ENCODE peak calls at places on chromosomes 4 and X, in ten cellular contexts. One of them, this sample, is unnamed.
A peak's percentile ranks its signal among the peaks of the same experiment; 100 is the strongest.

GRCh38 chr4:19026281-19026680 is 1004.7 kb upstream of the LCORL start:
- DNase-seq in CD4-positive, alpha-beta memory T cell: no peak
- DNase-seq in NT2/D1: no peak
- DNase-seq in prostate gland: no peak
- DNase-seq in uterus: no peak
- DNase-seq in tibial artery: no peak
- DNase-seq in body of pancreas: peak; percentile 44
- DNase-seq in aorta: no peak
- DNase-seq in HCT116: no peak
- DNase-seq in mesendoderm: no peak
- DNase-seq in this sample: no peak

GRCh38 chr4:189302719-189303118 is 638.0 kb upstream of the FRG1 start:
- DNase-seq in aorta: no peak
- DNase-seq in HCT116: no peak
- DNase-seq in prostate gland: no peak
- DNase-seq in mesendoderm: no peak
- DNase-seq in CD4-positive, alpha-beta memory T cell: no peak
- DNase-seq in body of pancreas: no peak
- DNase-seq in NT2/D1: no peak
- DNase-seq in tibial artery: no peak
- DNase-seq in uterus: no peak
- DNase-seq in this sample: no peak

GRCh38 chr4:161952382-161952781 is 211.4 kb downstream of the FSTL5 start:
- DNase-seq in mesendoderm: no peak
- DNase-seq in uterus: no peak
- DNase-seq in prostate gland: no peak
- DNase-seq in NT2/D1: no peak
- DNase-seq in tibial artery: no peak
- DNase-seq in HCT116: no peak
- DNase-seq in CD4-positive, alpha-beta memory T cell: no peak
- DNase-seq in body of pancreas: no peak
- DNase-seq in aorta: no peak
- DNase-seq in this sample: no peak

GRCh38 chr4:183873389-183874185 is 31.5 kb upstream of the STOX2 start:
- DNase-seq in prostate gland: no peak
- DNase-seq in body of pancreas: no peak
- DNase-seq in tibial artery: no peak
- DNase-seq in uterus: no peak
- DNase-seq in CD4-positive, alpha-beta memory T cell: no peak
- DNase-seq in HCT116: no peak
- DNase-seq in aorta: no peak
- DNase-seq in mesendoderm: no peak
- DNase-seq in NT2/D1: no peak
- DNase-seq in this sample: no peak

GRCh38 chr4:111070390-111070789 is 447.5 kb upstream of the PITX2 start:
- DNase-seq in body of pancreas: no peak
- DNase-seq in CD4-positive, alpha-beta memory T cell: no peak
- DNase-seq in NT2/D1: no peak
- DNase-seq in aorta: no peak
- DNase-seq in prostate gland: no peak
- DNase-seq in mesendoderm: no peak
- DNase-seq in tibial artery: no peak
- DNase-seq in uterus: no peak
- DNase-seq in HCT116: no peak
- DNase-seq in this sample: no peak

GRCh38 chrX:120309873-120310730 is 1.2 kb downstream of the TMEM255A start:
- DNase-seq in prostate gland: no peak
- DNase-seq in body of pancreas: no peak
- DNase-seq in HCT116: no peak
- DNase-seq in tibial artery: no peak
- DNase-seq in mesendoderm: peak; percentile 82
- DNase-seq in CD4-positive, alpha-beta memory T cell: no peak
- DNase-seq in aorta: no peak
- DNase-seq in uterus: peak; percentile 23
- DNase-seq in NT2/D1: peak; percentile 15
- DNase-seq in this sample: no peak

GRCh38 chrX:70025464-70025863 is 24.3 kb downstream of the AWAT2 start:
- DNase-seq in tibial artery: no peak
- DNase-seq in body of pancreas: no peak
- DNase-seq in mesendoderm: no peak
- DNase-seq in aorta: no peak
- DNase-seq in uterus: no peak
- DNase-seq in prostate gland: no peak
- DNase-seq in HCT116: no peak
- DNase-seq in CD4-positive, alpha-beta memory T cell: no peak
- DNase-seq in NT2/D1: no peak
- DNase-seq in this sample: no peak

GRCh38 chrX:30313322-30313721 is 4.1 kb upstream of the NR0B1 start:
- DNase-seq in NT2/D1: no peak
- DNase-seq in aorta: no peak
- DNase-seq in tibial artery: no peak
- DNase-seq in uterus: no peak
- DNase-seq in CD4-positive, alpha-beta memory T cell: no peak
- DNase-seq in HCT116: no peak
- DNase-seq in body of pancreas: no peak
- DNase-seq in prostate gland: no peak
- DNase-seq in mesendoderm: no peak
- DNase-seq in this sample: no peak

GRCh38 chr4:790466-790820 is 35.5 kb downstream of the CPLX1 start:
- DNase-seq in tibial artery: no peak
- DNase-seq in mesendoderm: no peak
- DNase-seq in CD4-positive, alpha-beta memory T cell: no peak
- DNase-seq in aorta: peak; percentile 32
- DNase-seq in HCT116: no peak
- DNase-seq in prostate gland: no peak
- DNase-seq in body of pancreas: no peak
- DNase-seq in NT2/D1: no peak
- DNase-seq in uterus: no peak
- DNase-seq in this sample: no peak

GRCh38 chr4:792729-793108 is 33.2 kb downstream of the CPLX1 start:
- DNase-seq in prostate gland: no peak
- DNase-seq in NT2/D1: no peak
- DNase-seq in CD4-positive, alpha-beta memory T cell: peak; percentile 31
- DNase-seq in body of pancreas: no peak
- DNase-seq in mesendoderm: no peak
- DNase-seq in tibial artery: no peak
- DNase-seq in uterus: no peak
- DNase-seq in aorta: no peak
- DNase-seq in HCT116: no peak
- DNase-seq in this sample: peak; percentile 79

GRCh38 chr4:791201-791865 is 34.6 kb downstream of the CPLX1 start:
- DNase-seq in tibial artery: no peak
- DNase-seq in HCT116: no peak
- DNase-seq in uterus: no peak
- DNase-seq in mesendoderm: no peak
- DNase-seq in body of pancreas: no peak
- DNase-seq in CD4-positive, alpha-beta memory T cell: no peak
- DNase-seq in NT2/D1: no peak
- DNase-seq in prostate gland: no peak
- DNase-seq in aorta: peak; percentile 42
- DNase-seq in this sample: no peak

GRCh38 chr4:793109-793861 is 32.6 kb downstream of the CPLX1 start:
- DNase-seq in HCT116: no peak
- DNase-seq in aorta: no peak
- DNase-seq in uterus: no peak
- DNase-seq in NT2/D1: no peak
- DNase-seq in body of pancreas: no peak
- DNase-seq in prostate gland: no peak
- DNase-seq in CD4-positive, alpha-beta memory T cell: no peak
- DNase-seq in mesendoderm: peak; percentile 26
- DNase-seq in tibial artery: no peak
- DNase-seq in this sample: peak; percentile 58

DNA sequence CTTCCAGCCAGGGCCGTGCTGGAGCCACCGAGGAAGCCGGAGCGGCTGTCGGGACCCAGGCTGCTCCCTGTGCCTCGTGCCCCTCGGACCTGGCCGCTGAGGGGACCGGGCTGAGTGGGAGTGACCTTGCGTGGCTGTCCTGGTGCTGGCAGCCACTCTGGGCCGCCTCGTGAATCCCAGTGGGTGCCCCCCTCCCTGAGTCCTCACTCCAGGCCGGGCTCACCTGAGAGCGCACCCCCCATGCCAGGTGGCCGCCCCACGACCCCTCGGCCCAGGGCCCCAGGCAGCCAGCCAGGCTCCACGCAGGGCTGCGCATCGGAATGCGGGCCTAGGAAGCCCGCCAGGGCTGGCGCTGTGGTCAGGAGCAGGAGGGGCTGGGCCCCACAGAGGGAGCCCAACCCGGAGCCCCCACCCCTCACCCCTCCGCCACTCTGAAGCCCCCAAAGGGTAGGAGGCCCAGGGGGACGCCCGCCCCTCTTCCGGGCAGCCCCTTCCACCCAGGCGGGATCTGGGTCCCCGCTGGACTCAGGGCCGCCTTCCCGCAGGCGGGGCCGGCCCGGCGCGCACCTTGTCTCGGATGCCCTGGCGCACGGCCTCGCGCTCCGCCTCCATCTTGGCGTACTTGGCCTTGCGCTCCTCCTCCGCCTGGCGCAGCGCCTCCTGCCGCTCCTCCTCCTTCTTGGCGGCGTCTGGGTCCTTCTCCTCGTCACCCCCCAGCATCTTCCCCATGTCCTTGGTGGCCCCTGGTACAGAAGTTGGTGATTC is 33.9 kb downstream of the CPLX1 start:
- DNase-seq in mesendoderm: peak; percentile 44
- DNase-seq in prostate gland: peak; percentile 63
- DNase-seq in HCT116: no peak
- DNase-seq in tibial artery: no peak
- DNase-seq in uterus: peak; percentile 63
- DNase-seq in body of pancreas: no peak
- DNase-seq in CD4-positive, alpha-beta memory T cell: peak; percentile 40
- DNase-seq in NT2/D1: no peak
- DNase-seq in aorta: no peak
- DNase-seq in this sample: peak; percentile 73
- H3K27me3 ChIP-seq in mesendoderm: peaks cover 21% of the 10 kb centered on the region
- H3K27me3 ChIP-seq in prostate gland: peaks cover 7% of the 10 kb centered on the region
- H3K27me3 ChIP-seq in HCT116: no peaks in the 10 kb centered on the region
- H3K27me3 ChIP-seq in tibial artery: no peaks in the 10 kb centered on the region
- H3K27me3 ChIP-seq in uterus: peaks cover 26% of the 10 kb centered on the region
- H3K27me3 ChIP-seq in body of pancreas: no peaks in the 10 kb centered on the region
- H3K27me3 ChIP-seq in CD4-positive, alpha-beta memory T cell: peaks cover 17% of the 10 kb centered on the region
- H3K27me3 ChIP-seq in NT2/D1: peaks cover 51% of the 10 kb centered on the region
- H3K27me3 ChIP-seq in aorta: no peaks in the 10 kb centered on the region
- H3K27me3 ChIP-seq in this sample: no peaks in the 10 kb centered on the region

GRCh38 chr4:46387956-46388355 is 2.0 kb downstream of the GABRA2 start:
- DNase-seq in prostate gland: no peak
- DNase-seq in aorta: no peak
- DNase-seq in HCT116: no peak
- DNase-seq in CD4-positive, alpha-beta memory T cell: no peak
- DNase-seq in tibial artery: no peak
- DNase-seq in body of pancreas: no peak
- DNase-seq in NT2/D1: no peak
- DNase-seq in uterus: no peak
- DNase-seq in mesendoderm: no peak
- DNase-seq in this sample: no peak

GRCh38 chr4:46388860-46389259 is 1.1 kb downstream of the GABRA2 start:
- DNase-seq in prostate gland: no peak
- DNase-seq in CD4-positive, alpha-beta memory T cell: no peak
- DNase-seq in body of pancreas: no peak
- DNase-seq in mesendoderm: no peak
- DNase-seq in tibial artery: no peak
- DNase-seq in aorta: no peak
- DNase-seq in uterus: no peak
- DNase-seq in HCT116: no peak
- DNase-seq in NT2/D1: no peak
- DNase-seq in this sample: no peak

GRCh38 chr4:46390353-46391058 is 578 bp upstream of the GABRA2 start:
- DNase-seq in mesendoderm: peak; percentile 28
- DNase-seq in NT2/D1: no peak
- DNase-seq in prostate gland: no peak
- DNase-seq in body of pancreas: no peak
- DNase-seq in CD4-positive, alpha-beta memory T cell: no peak
- DNase-seq in uterus: no peak
- DNase-seq in HCT116: no peak
- DNase-seq in tibial artery: no peak
- DNase-seq in aorta: peak; percentile 30
- DNase-seq in this sample: no peak

GRCh38 chr4:46386570-46386969 is 3.4 kb downstream of the GABRA2 start:
- DNase-seq in mesendoderm: peak; percentile 76
- DNase-seq in body of pancreas: no peak
- DNase-seq in aorta: no peak
- DNase-seq in prostate gland: no peak
- DNase-seq in NT2/D1: no peak
- DNase-seq in uterus: no peak
- DNase-seq in HCT116: no peak
- DNase-seq in tibial artery: no peak
- DNase-seq in CD4-positive, alpha-beta memory T cell: no peak
- DNase-seq in this sample: no peak

DNA sequence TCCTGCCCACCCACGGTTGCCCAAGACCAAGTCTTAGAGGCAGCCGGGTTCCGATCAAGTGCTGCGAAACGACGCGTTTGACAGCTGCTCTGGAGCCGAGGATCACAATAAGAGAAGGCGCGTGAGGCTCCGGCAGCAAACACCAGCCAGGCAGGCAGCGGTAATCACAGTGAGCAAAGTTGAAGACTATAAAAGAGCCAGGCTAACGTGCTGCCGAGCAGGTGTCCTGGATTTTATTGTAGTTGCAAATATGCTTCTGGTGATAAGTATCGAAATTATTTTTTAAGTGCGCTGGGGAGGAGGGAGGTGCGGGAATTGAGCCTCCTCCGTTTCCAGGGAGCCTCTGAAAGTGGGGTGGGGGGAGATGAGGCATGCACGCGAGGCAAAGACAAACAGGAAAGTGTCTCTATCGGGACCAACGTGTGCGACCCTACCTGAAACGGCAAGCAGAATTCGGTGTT is 597 bp downstream of the GABRA2 start:
- DNase-seq in body of pancreas: no peak
- DNase-seq in aorta: peak; percentile 24
- DNase-seq in NT2/D1: no peak
- DNase-seq in CD4-positive, alpha-beta memory T cell: no peak
- DNase-seq in uterus: no peak
- DNase-seq in tibial artery: no peak
- DNase-seq in prostate gland: no peak
- DNase-seq in HCT116: no peak
- DNase-seq in mesendoderm: peak; percentile 56
- DNase-seq in this sample: no peak
- H3K27me3 ChIP-seq in body of pancreas: no peaks in the 10 kb centered on the region
- H3K27me3 ChIP-seq in aorta: no peaks in the 10 kb centered on the region
- H3K27me3 ChIP-seq in NT2/D1: peaks cover 42% of the 10 kb centered on the region
- H3K27me3 ChIP-seq in CD4-positive, alpha-beta memory T cell: no peaks in the 10 kb centered on the region
- H3K27me3 ChIP-seq in uterus: peaks cover 63% of the 10 kb centered on the region
- H3K27me3 ChIP-seq in tibial artery: no peaks in the 10 kb centered on the region
- H3K27me3 ChIP-seq in prostate gland: peaks cover 7% of the 10 kb centered on the region
- H3K27me3 ChIP-seq in HCT116: no peaks in the 10 kb centered on the region
- H3K27me3 ChIP-seq in mesendoderm: peaks cover 23% of the 10 kb centered on the region
- H3K27me3 ChIP-seq in this sample: no peaks in the 10 kb centered on the region

DNA sequence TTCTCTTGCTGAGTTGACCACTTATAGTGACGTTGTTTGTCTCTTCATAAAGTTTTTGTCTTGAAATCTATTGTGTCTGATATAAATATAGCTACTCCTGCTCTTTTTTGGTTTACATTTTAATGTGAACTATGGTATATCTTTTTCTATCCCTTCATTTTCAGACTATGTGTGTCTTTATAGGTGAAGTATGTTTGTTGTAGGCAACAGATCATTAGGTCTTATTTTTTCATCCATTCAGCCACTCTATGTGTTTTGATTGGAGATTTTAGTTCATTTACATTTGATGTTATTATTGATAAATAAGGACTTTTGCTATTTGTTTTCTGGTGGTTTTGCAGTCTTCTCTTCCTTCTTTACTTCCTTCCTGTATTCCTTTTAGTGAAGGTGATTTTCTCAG is 44.0 kb upstream of the SLC16A2 start:
- DNase-seq in HCT116: no peak
- DNase-seq in CD4-positive, alpha-beta memory T cell: no peak
- DNase-seq in body of pancreas: no peak
- DNase-seq in NT2/D1: no peak
- DNase-seq in prostate gland: no peak
- DNase-seq in tibial artery: no peak
- DNase-seq in uterus: no peak
- DNase-seq in aorta: no peak
- DNase-seq in mesendoderm: no peak
- DNase-seq in this sample: no peak
- H3K27me3 ChIP-seq in HCT116: no peaks in the 10 kb centered on the region
- H3K27me3 ChIP-seq in CD4-positive, alpha-beta memory T cell: no peaks in the 10 kb centered on the region
- H3K27me3 ChIP-seq in body of pancreas: no peaks in the 10 kb centered on the region
- H3K27me3 ChIP-seq in NT2/D1: no peaks in the 10 kb centered on the region
- H3K27me3 ChIP-seq in prostate gland: no peaks in the 10 kb centered on the region
- H3K27me3 ChIP-seq in tibial artery: no peaks in the 10 kb centered on the region
- H3K27me3 ChIP-seq in uterus: peaks cover 6% of the 10 kb centered on the region
- H3K27me3 ChIP-seq in aorta: no peaks in the 10 kb centered on the region
- H3K27me3 ChIP-seq in mesendoderm: no peaks in the 10 kb centered on the region
- H3K27me3 ChIP-seq in this sample: no peaks in the 10 kb centered on the region

DNA sequence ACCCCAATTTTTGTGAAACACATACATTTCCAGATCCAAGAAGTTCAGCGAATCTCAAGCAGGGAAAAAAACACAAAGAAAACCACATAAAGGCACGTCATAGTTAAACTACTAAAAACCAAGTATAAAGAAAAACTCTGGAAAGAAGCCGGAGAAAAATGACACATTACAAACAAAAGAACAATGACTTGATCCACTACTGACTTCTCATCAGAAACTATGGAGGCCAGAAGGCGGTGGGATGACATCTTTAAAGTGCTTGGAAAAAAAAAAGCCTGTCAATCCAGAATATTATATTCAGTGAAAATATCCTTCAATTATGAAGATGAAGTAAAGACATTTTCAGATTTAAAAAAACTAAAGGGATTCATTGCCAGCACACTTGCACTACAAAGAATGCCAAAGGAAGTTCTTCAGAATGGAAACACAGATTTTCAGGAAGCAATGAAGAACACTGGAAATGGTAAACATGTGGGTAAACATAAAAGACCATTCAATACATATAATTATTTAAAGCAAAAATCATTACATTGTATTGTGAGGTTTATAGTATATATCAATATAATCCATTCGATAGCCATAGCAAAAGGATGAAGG is 32.6 kb upstream of the PPP2R2C start:
- DNase-seq in mesendoderm: peak; percentile 35
- DNase-seq in HCT116: no peak
- DNase-seq in CD4-positive, alpha-beta memory T cell: no peak
- DNase-seq in uterus: no peak
- DNase-seq in body of pancreas: no peak
- DNase-seq in tibial artery: no peak
- DNase-seq in NT2/D1: no peak
- DNase-seq in aorta: no peak
- DNase-seq in prostate gland: no peak
- DNase-seq in this sample: peak; percentile 5
- H3K27me3 ChIP-seq in mesendoderm: no peaks in the 10 kb centered on the region
- H3K27me3 ChIP-seq in HCT116: no peaks in the 10 kb centered on the region
- H3K27me3 ChIP-seq in CD4-positive, alpha-beta memory T cell: no peaks in the 10 kb centered on the region
- H3K27me3 ChIP-seq in uterus: no peaks in the 10 kb centered on the region
- H3K27me3 ChIP-seq in body of pancreas: no peaks in the 10 kb centered on the region
- H3K27me3 ChIP-seq in tibial artery: no peaks in the 10 kb centered on the region
- H3K27me3 ChIP-seq in NT2/D1: no peaks in the 10 kb centered on the region
- H3K27me3 ChIP-seq in aorta: peaks cover 2% of the 10 kb centered on the region
- H3K27me3 ChIP-seq in prostate gland: no peaks in the 10 kb centered on the region
- H3K27me3 ChIP-seq in this sample: no peaks in the 10 kb centered on the region

This sample was measured in Karpas-422.